ENCODE peak calls at places on chromosome 20, in seven cellular contexts. One of them, this sample, is unnamed. For H4K20me1 and H3K27me3, the result is how much of the 10 kb centered on the place peaks cover.

GRCh38 chr20:6819599-6819998 is 52.1 kb downstream of the BMP2 start:
- DNase-seq in PC-3: peak
- DNase-seq in GM23248: peak
- DNase-seq in astrocyte: no peak
- DNase-seq in neural progenitor cell: no peak
- DNase-seq in fibroblast of lung: peak
- DNase-seq in PC-9: no peak
- DNase-seq in this sample: no peak

GRCh38 chr20:1897486-1897885 is 2.3 kb downstream of the SIRPA start:
- DNase-seq in PC-3: no peak
- DNase-seq in GM23248: peak
- DNase-seq in astrocyte: no peak
- DNase-seq in neural progenitor cell: no peak
- DNase-seq in fibroblast of lung: peak
- DNase-seq in PC-9: no peak
- DNase-seq in this sample: no peak

GRCh38 chr20:31663838-31664695 is 26.4 kb downstream of the COX4I2 start:
- DNase-seq in PC-3: peak
- DNase-seq in GM23248: no peak
- DNase-seq in astrocyte: no peak
- DNase-seq in neural progenitor cell: no peak
- DNase-seq in fibroblast of lung: no peak
- DNase-seq in PC-9: no peak
- DNase-seq in this sample: no peak

GRCh38 chr20:57661201-57662027 is 41.2 kb upstream of the ZBP1 start:
- DNase-seq in PC-3: no peak
- DNase-seq in GM23248: no peak
- DNase-seq in astrocyte: no peak
- DNase-seq in neural progenitor cell: no peak
- DNase-seq in fibroblast of lung: no peak
- DNase-seq in PC-9: no peak
- DNase-seq in this sample: peak

GRCh38 chr20:15310361-15310760 is 972.9 kb upstream of the FLRT3 start:
- DNase-seq in PC-3: peak
- DNase-seq in GM23248: no peak
- DNase-seq in astrocyte: no peak
- DNase-seq in neural progenitor cell: no peak
- DNase-seq in fibroblast of lung: no peak
- DNase-seq in PC-9: peak
- DNase-seq in this sample: no peak

GRCh38 chr20:24698189-24698588 is 228.8 kb downstream of the SYNDIG1 start:
- DNase-seq in PC-3: no peak
- DNase-seq in GM23248: no peak
- DNase-seq in astrocyte: no peak
- DNase-seq in neural progenitor cell: no peak
- DNase-seq in fibroblast of lung: no peak
- DNase-seq in PC-9: no peak
- DNase-seq in this sample: no peak

GRCh38 chr20:24999568-24999967 is 7.0 kb upstream of the APMAP start:
- DNase-seq in PC-3: no peak
- DNase-seq in GM23248: no peak
- DNase-seq in astrocyte: no peak
- DNase-seq in neural progenitor cell: no peak
- DNase-seq in fibroblast of lung: no peak
- DNase-seq in PC-9: no peak
- DNase-seq in this sample: no peak

GRCh38 chr20:1509237-1509636 is 18.0 kb upstream of the SIRPB2 start:
- DNase-seq in PC-3: peak
- DNase-seq in GM23248: peak
- DNase-seq in astrocyte: peak
- DNase-seq in neural progenitor cell: peak
- DNase-seq in fibroblast of lung: peak
- DNase-seq in PC-9: no peak
- DNase-seq in this sample: no peak

GRCh38 chr20:3847419-3847940 is 846 bp downstream of the MAVS start:
- DNase-seq in PC-3: peak
- DNase-seq in GM23248: no peak
- DNase-seq in astrocyte: no peak
- DNase-seq in neural progenitor cell: no peak
- DNase-seq in fibroblast of lung: peak
- DNase-seq in PC-9: no peak
- DNase-seq in this sample: no peak

GRCh38 chr20:3383878-3384495 is 23.5 kb downstream of the DNAAF9 start:
- DNase-seq in PC-3: no peak
- DNase-seq in GM23248: no peak
- DNase-seq in astrocyte: no peak
- DNase-seq in neural progenitor cell: no peak
- DNase-seq in fibroblast of lung: no peak
- DNase-seq in PC-9: no peak
- DNase-seq in this sample: no peak

GRCh38 chr20:50189681-50190250 is 864 bp upstream of the CEBPB start:
- DNase-seq in PC-3: peak
- DNase-seq in GM23248: peak
- DNase-seq in astrocyte: no peak
- DNase-seq in neural progenitor cell: peak
- DNase-seq in fibroblast of lung: no peak
- DNase-seq in PC-9: peak
- DNase-seq in this sample: peak

GRCh38 chr20:58998656-58999055 is 8.4 kb downstream of the CTSZ start:
- DNase-seq in PC-3: no peak
- DNase-seq in GM23248: no peak
- DNase-seq in astrocyte: no peak
- DNase-seq in neural progenitor cell: no peak
- DNase-seq in fibroblast of lung: no peak
- DNase-seq in PC-9: no peak
- DNase-seq in this sample: peak

GRCh38 chr20:58996226-58996611 is 10.8 kb downstream of the CTSZ start:
- DNase-seq in PC-3: no peak
- DNase-seq in GM23248: no peak
- DNase-seq in astrocyte: no peak
- DNase-seq in neural progenitor cell: no peak
- DNase-seq in fibroblast of lung: no peak
- DNase-seq in PC-9: no peak
- DNase-seq in this sample: peak

GRCh38 chr20:58995461-58996225 is 11.4 kb downstream of the CTSZ start:
- DNase-seq in PC-3: peak
- DNase-seq in GM23248: no peak
- DNase-seq in astrocyte: no peak
- DNase-seq in neural progenitor cell: no peak
- DNase-seq in fibroblast of lung: no peak
- DNase-seq in PC-9: no peak
- DNase-seq in this sample: peak

GRCh38 chr20:58994390-58995159 is 12.5 kb downstream of the CTSZ start:
- DNase-seq in PC-3: no peak
- DNase-seq in GM23248: no peak
- DNase-seq in astrocyte: no peak
- DNase-seq in neural progenitor cell: no peak
- DNase-seq in fibroblast of lung: no peak
- DNase-seq in PC-9: no peak
- DNase-seq in this sample: peak

DNA sequence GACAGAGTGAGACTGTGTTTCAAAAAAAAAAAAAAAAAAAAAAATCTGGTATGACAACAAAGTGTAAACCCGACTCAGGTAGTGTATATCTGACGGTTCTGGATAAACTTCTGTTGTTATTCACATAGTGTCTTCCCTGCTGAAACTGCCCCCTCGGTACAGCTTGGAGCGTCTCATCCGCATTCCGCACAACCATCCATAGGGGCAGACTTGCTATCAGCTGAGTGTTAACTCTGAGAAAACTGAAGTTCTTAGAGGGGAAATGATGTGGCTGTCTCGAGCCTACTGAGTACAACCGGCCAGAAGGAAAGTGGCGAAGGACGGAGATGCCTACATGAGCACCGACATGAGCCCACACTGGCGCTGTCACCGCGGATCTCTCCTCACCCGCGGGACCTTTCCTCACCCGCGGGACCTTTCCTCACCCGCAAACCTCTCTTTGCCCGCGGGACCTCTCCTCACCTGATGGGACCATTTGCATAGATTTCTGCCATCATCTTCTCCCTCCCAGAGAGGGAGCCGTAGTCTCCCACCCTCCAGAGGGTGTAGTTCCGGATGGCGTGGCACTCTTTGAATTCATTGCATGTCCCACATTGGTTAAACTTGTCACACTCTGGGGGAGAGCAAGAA is 9.8 kb downstream of the CTSZ start:
- DNase-seq in PC-3: no peak
- DNase-seq in GM23248: no peak
- DNase-seq in astrocyte: no peak
- DNase-seq in neural progenitor cell: no peak
- DNase-seq in fibroblast of lung: no peak
- DNase-seq in PC-9: no peak
- DNase-seq in this sample: peak
- H4K20me1 ChIP-seq in PC-3: under half
- H4K20me1 ChIP-seq in GM23248: under half
- H4K20me1 ChIP-seq in astrocyte: under half
- H4K20me1 ChIP-seq in neural progenitor cell: under half
- H4K20me1 ChIP-seq in fibroblast of lung: under half
- H4K20me1 ChIP-seq in PC-9: under half
- H4K20me1 ChIP-seq in this sample: under half

GRCh38 chr20:53829706-53830521 is 236.3 kb upstream of the ZNF217 start:
- DNase-seq in PC-3: peak
- DNase-seq in GM23248: peak
- DNase-seq in astrocyte: peak
- DNase-seq in neural progenitor cell: no peak
- DNase-seq in fibroblast of lung: peak
- DNase-seq in PC-9: peak
- DNase-seq in this sample: peak
- H3K4me2 ChIP-seq in PC-3: peak
- H3K4me2 ChIP-seq in GM23248: peak
- H3K4me2 ChIP-seq in astrocyte: peak
- H3K4me2 ChIP-seq in neural progenitor cell: no peak
- H3K4me2 ChIP-seq in fibroblast of lung: peak
- H3K4me2 ChIP-seq in PC-9: peak
- H3K4me2 ChIP-seq in this sample: peak

GRCh38 chr20:53468583-53468982 is 125.1 kb downstream of the ZNF217 start:
- DNase-seq in PC-3: no peak
- DNase-seq in GM23248: no peak
- DNase-seq in astrocyte: no peak
- DNase-seq in neural progenitor cell: no peak
- DNase-seq in fibroblast of lung: no peak
- DNase-seq in PC-9: no peak
- DNase-seq in this sample: no peak

GRCh38 chr20:53466279-53466678 is 127.4 kb downstream of the ZNF217 start:
- DNase-seq in PC-3: no peak
- DNase-seq in GM23248: no peak
- DNase-seq in astrocyte: no peak
- DNase-seq in neural progenitor cell: no peak
- DNase-seq in fibroblast of lung: no peak
- DNase-seq in PC-9: no peak
- DNase-seq in this sample: no peak

DNA sequence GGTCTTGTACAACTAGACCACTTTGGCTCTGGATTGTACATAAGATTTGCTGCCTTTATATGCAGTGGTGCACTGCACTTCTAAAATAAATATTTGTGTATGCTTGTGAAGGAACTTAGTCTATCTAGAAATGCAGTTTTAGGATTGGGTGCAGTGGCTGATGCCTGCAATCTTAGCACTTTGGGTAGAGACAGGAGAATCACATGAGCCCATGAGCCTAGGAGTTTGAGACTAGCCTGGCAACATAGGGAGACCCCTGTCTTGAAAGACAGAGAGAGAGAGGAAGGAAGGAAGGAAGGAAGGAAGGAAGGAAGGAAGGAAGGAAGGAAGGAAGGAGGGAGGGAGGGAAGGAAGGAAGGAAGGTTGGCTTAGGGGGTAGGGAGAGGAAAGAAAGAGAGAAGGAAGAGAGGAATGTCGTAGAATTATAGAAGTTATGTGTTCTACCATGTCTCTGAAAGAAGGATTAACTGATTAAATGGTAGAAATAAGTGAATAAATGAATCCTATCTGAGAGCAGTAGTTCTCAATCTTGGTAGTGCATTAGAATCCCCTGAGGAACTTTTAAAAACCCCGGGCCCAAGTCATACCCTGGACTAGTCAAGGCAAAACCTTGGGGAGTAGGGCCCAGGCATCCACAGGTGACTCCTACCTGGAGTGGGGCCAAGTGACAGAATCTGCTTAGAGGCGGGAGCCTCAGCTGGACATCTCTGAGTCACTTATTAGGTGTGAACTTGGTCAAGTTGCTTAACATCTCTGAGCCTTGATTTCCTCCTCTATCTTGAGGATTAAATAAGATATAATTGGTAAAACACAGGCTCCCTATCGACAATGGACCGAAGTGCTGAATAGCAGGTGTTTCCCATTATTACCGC is 130.3 kb downstream of the ZNF217 start:
- DNase-seq in PC-3: no peak
- DNase-seq in GM23248: peak
- DNase-seq in astrocyte: no peak
- DNase-seq in neural progenitor cell: no peak
- DNase-seq in fibroblast of lung: no peak
- DNase-seq in PC-9: no peak
- DNase-seq in this sample: no peak
- H3K27me3 ChIP-seq in PC-3: under half
- H3K27me3 ChIP-seq in GM23248: under half
- H3K27me3 ChIP-seq in astrocyte: under half
- H3K27me3 ChIP-seq in neural progenitor cell: under half
- H3K27me3 ChIP-seq in fibroblast of lung: under half
- H3K27me3 ChIP-seq in PC-9: half or more
- H3K27me3 ChIP-seq in this sample: under half

DNA sequence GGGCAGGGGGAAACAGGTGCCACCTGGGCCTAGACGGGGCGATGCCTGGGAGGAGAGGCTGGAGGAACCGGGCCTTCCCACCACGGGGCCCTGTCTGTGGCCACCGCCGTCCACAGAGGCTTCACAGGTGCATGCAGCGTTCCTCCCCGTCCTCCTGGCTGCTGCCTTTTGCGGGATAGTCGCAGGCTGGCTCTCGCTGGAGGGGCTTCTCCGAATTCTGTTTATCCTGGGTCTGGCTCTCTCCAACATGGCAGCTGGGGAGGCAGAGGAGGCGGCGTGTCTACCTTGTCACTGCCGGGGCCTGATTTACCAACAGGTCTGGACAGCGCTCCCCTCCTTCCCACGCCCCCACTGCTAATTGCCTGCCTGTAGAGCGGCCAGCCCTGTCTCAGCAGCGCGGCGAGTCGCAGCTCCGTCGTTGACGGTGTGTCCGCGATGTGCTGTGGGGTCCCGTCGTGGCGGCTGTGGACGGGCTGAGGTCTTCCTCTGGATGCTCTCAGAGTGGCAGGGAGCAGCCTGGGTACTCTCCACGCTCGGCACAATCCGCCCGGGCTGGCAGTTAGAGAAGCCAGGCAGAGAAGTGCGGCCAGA is 262.9 kb downstream of the TAF4 start:
- DNase-seq in PC-3: no peak
- DNase-seq in GM23248: no peak
- DNase-seq in astrocyte: no peak
- DNase-seq in neural progenitor cell: peak
- DNase-seq in fibroblast of lung: no peak
- DNase-seq in PC-9: no peak
- DNase-seq in this sample: peak
- H4K20me1 ChIP-seq in PC-3: under half
- H4K20me1 ChIP-seq in GM23248: under half
- H4K20me1 ChIP-seq in astrocyte: under half
- H4K20me1 ChIP-seq in neural progenitor cell: under half
- H4K20me1 ChIP-seq in fibroblast of lung: under half
- H4K20me1 ChIP-seq in PC-9: under half
- H4K20me1 ChIP-seq in this sample: under half